ENCODE peak calls at places on chromosome 3, in five cellular contexts. One of them, this sample, is unnamed.

GRCh38 chr3:128194843-128195242 is 41.6 kb downstream of the EEFSEC start:
- DNase-seq in transverse colon: no peak
- DNase-seq in sigmoid colon: no peak
- DNase-seq in heart right ventricle: peak; percentile 56
- DNase-seq in choroid plexus epithelial cell: no peak
- DNase-seq in this sample: no peak

GRCh38 chr3:14540209-14540575 is at the start of gene GRIP2:
- DNase-seq in transverse colon: no peak
- DNase-seq in sigmoid colon: no peak
- DNase-seq in choroid plexus epithelial cell: no peak
- DNase-seq in heart right ventricle: peak; percentile 61
- DNase-seq in this sample: no peak

GRCh38 chr3:187709155-187709554 is 6.8 kb upstream of the RTP2 start:
- DNase-seq in heart right ventricle: no peak
- DNase-seq in choroid plexus epithelial cell: no peak
- DNase-seq in sigmoid colon: no peak
- DNase-seq in transverse colon: no peak
- DNase-seq in this sample: no peak

GRCh38 chr3:134709563-134710312 is 58.9 kb upstream of the KY start:
- DNase-seq in heart right ventricle: peak; percentile 15
- DNase-seq in choroid plexus epithelial cell: no peak
- DNase-seq in sigmoid colon: no peak
- DNase-seq in transverse colon: no peak
- DNase-seq in this sample: no peak

GRCh38 chr3:19961960-19962359 is 15.1 kb downstream of the RAB5A start:
- DNase-seq in transverse colon: no peak
- DNase-seq in heart right ventricle: no peak
- DNase-seq in choroid plexus epithelial cell: no peak
- DNase-seq in sigmoid colon: no peak
- DNase-seq in this sample: no peak

GRCh38 chr3:165837058-165837525 is at the start of gene BCHE:
- DNase-seq in heart right ventricle: peak; percentile 12
- DNase-seq in choroid plexus epithelial cell: peak; percentile 78
- DNase-seq in transverse colon: no peak
- DNase-seq in sigmoid colon: peak; percentile 64
- DNase-seq in this sample: no peak

GRCh38 chr3:42526616-42527367 is 24.3 kb downstream of the VIPR1 start:
- DNase-seq in choroid plexus epithelial cell: no peak
- DNase-seq in sigmoid colon: no peak
- DNase-seq in heart right ventricle: no peak
- DNase-seq in transverse colon: no peak
- DNase-seq in this sample: no peak

GRCh38 chr3:10783360-10784346 is 32.4 kb upstream of the SLC6A11 start:
- DNase-seq in heart right ventricle: no peak
- DNase-seq in sigmoid colon: no peak
- DNase-seq in transverse colon: no peak
- DNase-seq in choroid plexus epithelial cell: peak; percentile 55
- DNase-seq in this sample: peak; percentile 51

GRCh38 chr3:2599471-2599870 is 500.8 kb downstream of the CNTN4 start:
- DNase-seq in choroid plexus epithelial cell: no peak
- DNase-seq in sigmoid colon: no peak
- DNase-seq in heart right ventricle: no peak
- DNase-seq in transverse colon: no peak
- DNase-seq in this sample: no peak

GRCh38 chr3:42804831-42805821 is 836 bp upstream of the HIGD1A start:
- DNase-seq in sigmoid colon: peak; percentile 73
- DNase-seq in heart right ventricle: no peak
- DNase-seq in transverse colon: peak; percentile 35
- DNase-seq in choroid plexus epithelial cell: peak; percentile 23
- DNase-seq in this sample: no peak

GRCh38 chr3:134799393-134799792 is 4.3 kb downstream of the EPHB1 start:
- DNase-seq in heart right ventricle: no peak
- DNase-seq in transverse colon: no peak
- DNase-seq in choroid plexus epithelial cell: no peak
- DNase-seq in sigmoid colon: no peak
- DNase-seq in this sample: no peak

GRCh38 chr3:58607816-58608215 is 30.6 kb upstream of the FAM107A start:
- DNase-seq in sigmoid colon: no peak
- DNase-seq in transverse colon: no peak
- DNase-seq in heart right ventricle: no peak
- DNase-seq in choroid plexus epithelial cell: no peak
- DNase-seq in this sample: no peak

GRCh38 chr3:16937421-16937820 is 52.7 kb downstream of the PLCL2 start:
- DNase-seq in heart right ventricle: no peak
- DNase-seq in sigmoid colon: no peak
- DNase-seq in transverse colon: no peak
- DNase-seq in choroid plexus epithelial cell: no peak
- DNase-seq in this sample: no peak

GRCh38 chr3:74663178-74663577 is 48.7 kb upstream of the CNTN3 start:
- DNase-seq in sigmoid colon: no peak
- DNase-seq in choroid plexus epithelial cell: no peak
- DNase-seq in heart right ventricle: no peak
- DNase-seq in transverse colon: no peak
- DNase-seq in this sample: no peak

GRCh38 chr3:13013994-13014754 is 59.1 kb downstream of the IQSEC1 start:
- DNase-seq in choroid plexus epithelial cell: no peak
- DNase-seq in heart right ventricle: no peak
- DNase-seq in transverse colon: no peak
- DNase-seq in sigmoid colon: peak; percentile 59
- DNase-seq in this sample: no peak

GRCh38 chr3:148030975-148031374 is 621.8 kb downstream of the ZIC1 start:
- DNase-seq in heart right ventricle: no peak
- DNase-seq in sigmoid colon: no peak
- DNase-seq in transverse colon: no peak
- DNase-seq in choroid plexus epithelial cell: no peak
- DNase-seq in this sample: no peak

GRCh38 chr3:28745436-28745835 is 396.8 kb upstream of the AZI2 start:
- DNase-seq in sigmoid colon: no peak
- DNase-seq in transverse colon: no peak
- DNase-seq in heart right ventricle: no peak
- DNase-seq in choroid plexus epithelial cell: peak; percentile 14
- DNase-seq in this sample: no peak

GRCh38 chr3:76024640-76025039 is 239.3 kb upstream of the ZNF717 start:
- DNase-seq in transverse colon: no peak
- DNase-seq in sigmoid colon: no peak
- DNase-seq in choroid plexus epithelial cell: peak; percentile 78
- DNase-seq in heart right ventricle: no peak
- DNase-seq in this sample: no peak

GRCh38 chr3:76586471-76586870 is 453.4 kb upstream of the ROBO2 start:
- DNase-seq in sigmoid colon: no peak
- DNase-seq in choroid plexus epithelial cell: peak; percentile 51
- DNase-seq in heart right ventricle: no peak
- DNase-seq in transverse colon: no peak
- DNase-seq in this sample: no peak

GRCh38 chr3:35680866-35681650 is 41.7 kb downstream of the ARPP21 start:
- DNase-seq in heart right ventricle: no peak
- DNase-seq in transverse colon: no peak
- DNase-seq in choroid plexus epithelial cell: no peak
- DNase-seq in sigmoid colon: no peak
- DNase-seq in this sample: no peak

GRCh38 chr3:16359331-16359730 is 94.3 kb downstream of the OXNAD1 start:
- DNase-seq in transverse colon: no peak
- DNase-seq in heart right ventricle: peak; percentile 44
- DNase-seq in sigmoid colon: no peak
- DNase-seq in choroid plexus epithelial cell: no peak
- DNase-seq in this sample: no peak

GRCh38 chr3:43692085-43692484 is 1.3 kb downstream of the ABHD5 start:
- DNase-seq in choroid plexus epithelial cell: peak; percentile 66
- DNase-seq in heart right ventricle: no peak
- DNase-seq in transverse colon: no peak
- DNase-seq in sigmoid colon: no peak
- DNase-seq in this sample: no peak

GRCh38 chr3:42610978-42611377 is 10.5 kb downstream of the NKTR start:
- DNase-seq in choroid plexus epithelial cell: no peak
- DNase-seq in sigmoid colon: no peak
- DNase-seq in transverse colon: no peak
- DNase-seq in heart right ventricle: no peak
- DNase-seq in this sample: no peak

GRCh38 chr3:70757658-70758057 is 445.2 kb upstream of the MDFIC2 start:
- DNase-seq in heart right ventricle: no peak
- DNase-seq in choroid plexus epithelial cell: no peak
- DNase-seq in transverse colon: no peak
- DNase-seq in sigmoid colon: no peak
- DNase-seq in this sample: no peak

GRCh38 chr3:70754314-70754713 is 441.9 kb upstream of the MDFIC2 start:
- DNase-seq in heart right ventricle: no peak
- DNase-seq in transverse colon: no peak
- DNase-seq in choroid plexus epithelial cell: peak; percentile 41
- DNase-seq in sigmoid colon: no peak
- DNase-seq in this sample: no peak

GRCh38 chr3:70749122-70749521 is 436.7 kb upstream of the MDFIC2 start:
- DNase-seq in heart right ventricle: no peak
- DNase-seq in transverse colon: no peak
- DNase-seq in sigmoid colon: no peak
- DNase-seq in choroid plexus epithelial cell: no peak
- DNase-seq in this sample: no peak

GRCh38 chr3:70748593-70748992 is 436.2 kb upstream of the MDFIC2 start:
- DNase-seq in transverse colon: no peak
- DNase-seq in choroid plexus epithelial cell: no peak
- DNase-seq in heart right ventricle: no peak
- DNase-seq in sigmoid colon: no peak
- DNase-seq in this sample: no peak

DNA sequence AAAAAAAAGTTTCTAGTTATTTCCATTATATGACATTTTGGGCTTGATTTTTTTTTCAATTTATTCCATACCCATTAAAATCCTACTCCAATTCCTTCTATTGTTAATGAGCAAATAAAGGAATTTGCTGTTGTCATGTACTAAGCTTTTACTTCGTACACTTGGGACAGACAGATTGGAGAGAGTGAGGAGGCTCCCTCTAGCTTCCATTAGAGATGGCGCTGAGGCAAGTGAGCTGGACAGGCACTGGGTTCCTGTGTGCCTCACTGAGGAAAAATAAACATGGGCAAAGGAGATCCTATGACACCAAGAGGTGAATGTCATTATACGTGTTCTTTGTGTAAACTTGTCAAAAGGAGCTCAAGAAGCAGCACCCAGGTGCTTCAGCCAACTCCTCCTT is 441.1 kb upstream of the MDFIC2 start:
- DNase-seq in choroid plexus epithelial cell: no peak
- DNase-seq in heart right ventricle: no peak
- DNase-seq in transverse colon: no peak
- DNase-seq in sigmoid colon: no peak
- DNase-seq in this sample: no peak
- TF ChIP-seq CTCF in choroid plexus epithelial cell: peak; percentile 51
- TF ChIP-seq CTCF in heart right ventricle: no peak
- TF ChIP-seq CTCF in transverse colon: no peak
- TF ChIP-seq CTCF in sigmoid colon: no peak
- TF ChIP-seq CTCF in this sample: no peak

GRCh38 chr3:193040836-193041672 is 123.4 kb upstream of the MB21D2 start:
- DNase-seq in transverse colon: no peak
- DNase-seq in heart right ventricle: peak; percentile 11
- DNase-seq in choroid plexus epithelial cell: peak; percentile 76
- DNase-seq in sigmoid colon: no peak
- DNase-seq in this sample: peak; percentile 62
- TF ChIP-seq CTCF in transverse colon: peak; percentile 34
- TF ChIP-seq CTCF in heart right ventricle: peak; percentile 58
- TF ChIP-seq CTCF in choroid plexus epithelial cell: peak; percentile 59
- TF ChIP-seq CTCF in sigmoid colon: peak; percentile 45
- TF ChIP-seq CTCF in this sample: peak; percentile 54

DNA sequence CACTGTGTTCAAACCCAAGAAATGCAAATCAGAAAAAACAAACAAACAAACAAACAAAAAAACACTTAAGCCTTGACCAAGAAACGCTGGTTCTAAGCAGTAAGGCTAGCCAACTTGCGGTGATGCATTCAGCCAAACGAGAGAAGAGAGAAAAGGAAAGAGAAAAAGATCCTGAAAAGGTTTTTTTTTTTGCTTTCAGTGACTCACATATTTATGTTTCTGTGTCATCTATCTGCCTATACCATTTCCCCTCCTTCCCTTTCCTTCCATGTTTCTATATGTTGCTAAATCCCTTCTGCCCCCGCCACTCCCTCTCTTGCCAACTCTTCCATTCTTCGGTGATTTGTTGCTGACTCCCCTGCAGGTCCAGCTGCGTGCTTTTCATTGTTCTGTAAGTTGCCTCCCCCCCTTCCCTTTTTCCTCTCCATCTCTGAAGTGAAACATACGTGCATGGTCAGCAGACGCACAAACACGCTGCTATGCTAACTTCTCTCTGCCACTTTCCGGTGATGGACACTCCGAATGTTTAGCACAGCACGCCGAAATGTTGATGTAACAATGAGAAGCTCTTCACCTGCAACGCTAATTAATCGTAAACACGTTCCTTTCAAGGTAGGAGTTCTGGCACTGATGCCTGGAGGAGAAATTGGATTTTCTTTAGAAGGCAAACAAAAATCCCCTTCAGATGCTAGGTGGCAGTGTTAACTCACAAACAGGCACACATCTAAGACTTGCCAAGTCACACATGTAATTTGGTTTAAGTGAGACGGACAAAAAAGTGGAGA is 154.5 kb downstream of the TUSC7 start:
- DNase-seq in heart right ventricle: no peak
- DNase-seq in choroid plexus epithelial cell: peak; percentile 83
- DNase-seq in sigmoid colon: no peak
- DNase-seq in transverse colon: no peak
- DNase-seq in this sample: no peak
- TF ChIP-seq CTCF in heart right ventricle: peak; percentile 28
- TF ChIP-seq CTCF in choroid plexus epithelial cell: peak; percentile 74
- TF ChIP-seq CTCF in sigmoid colon: peak; percentile 54
- TF ChIP-seq CTCF in transverse colon: peak; percentile 39
- TF ChIP-seq CTCF in this sample: peak; percentile 44

GRCh38 chr3:142046320-142047020 is 102.9 kb downstream of the TFDP2 start:
- DNase-seq in transverse colon: no peak
- DNase-seq in sigmoid colon: no peak
- DNase-seq in choroid plexus epithelial cell: no peak
- DNase-seq in heart right ventricle: no peak
- DNase-seq in this sample: no peak
- TF ChIP-seq CTCF in transverse colon: no peak
- TF ChIP-seq CTCF in sigmoid colon: no peak
- TF ChIP-seq CTCF in choroid plexus epithelial cell: no peak
- TF ChIP-seq CTCF in heart right ventricle: no peak
- TF ChIP-seq CTCF in this sample: no peak

This sample was measured in GM13977.